ENCODE peak calls at places on chromosome 14, in ten cellular contexts. Y, X, T, K, S, O, F, Q, B and A are unnamed samples.
A peak's percentile ranks its signal among the peaks of the same experiment; 100 is the strongest.

GRCh38 chr14:68979722-68980552 is 835 bp upstream of the ACTN1 start:
- DNase-seq in Q (no peak), Y (peak; percentile 77), F (peak; percentile 57), S (no peak), K (peak; percentile 83), T (no peak), O (peak; percentile 56), B (no peak), X (peak; percentile 39), A (peak; percentile 80)

GRCh38 chr14:64209428-64210165 is 84.6 kb downstream of the ESR2 start:
- DNase-seq in F (peak; percentile 60), B (no peak), S (no peak), O (peak; percentile 55), K (peak; percentile 87), Q (no peak), X (no peak), Y (peak; percentile 62), T (no peak), A (no peak)

GRCh38 chr14:103739793-103740501 is 24.3 kb downstream of the ZFYVE21 start:
- DNase-seq in B (no peak), Q (no peak), O (peak; percentile 39), T (no peak), Y (no peak), F (no peak), S (no peak), X (no peak), K (peak; percentile 62), A (peak; percentile 72)

GRCh38 chr14:69580009-69580577 is 5.4 kb upstream of the CCDC177 start:
- DNase-seq in O (no peak), Q (no peak), F (peak; percentile 80), K (no peak), T (peak; percentile 36), X (peak; percentile 36), Y (peak; percentile 70), B (no peak), S (no peak), A (no peak)

GRCh38 chr14:22689186-22689585 is 45.0 kb upstream of the OR6J1 start:
- DNase-seq in S (no peak), T (no peak), Y (peak; percentile 47), B (no peak), Q (peak; percentile 17), F (peak; percentile 60), O (no peak), X (peak; percentile 96), K (no peak), A (no peak)

GRCh38 chr14:60215127-60215444 is 33.9 kb upstream of the PPM1A start:
- DNase-seq in O (no peak), Y (no peak), B (no peak), X (no peak), T (no peak), S (no peak), Q (no peak), K (no peak), F (no peak), A (no peak)

GRCh38 chr14:45089813-45090212 is 5.9 kb downstream of the PRPF39 start:
- DNase-seq in B (no peak), S (no peak), O (no peak), X (no peak), K (no peak), Y (no peak), T (no peak), Q (no peak), F (peak; percentile 15), A (no peak)

GRCh38 chr14:60064491-60065072 is 27.1 kb upstream of the PCNX4 start:
- DNase-seq in X (peak; percentile 48), O (no peak), B (no peak), T (no peak), K (no peak), F (no peak), Q (peak; percentile 16), Y (peak; percentile 34), S (no peak), A (no peak)

GRCh38 chr14:49982522-49982951 is 89.7 kb downstream of the ARF6 start:
- DNase-seq in X (peak; percentile 87), Q (peak; percentile 84), O (no peak), F (peak; percentile 51), S (no peak), K (no peak), B (no peak), Y (no peak), T (no peak), A (no peak)

GRCh38 chr14:106395460-106396050 is 869.2 kb downstream of the TMEM121 start:
- DNase-seq in Y (no peak), K (no peak), X (no peak), O (no peak), B (no peak), Q (no peak), S (no peak), F (no peak), T (no peak), A (no peak)